ENCODE peak calls at places on chromosomes 16 and 17, in four cellular contexts. One of them, this sample, is unnamed.
A peak's percentile ranks its signal among the peaks of the same experiment; 100 is the strongest.

GRCh38 chr16:67649494-67649931 is 4.6 kb downstream of the CARMIL2 start:
- DNase-seq in transverse colon: no peak
- DNase-seq in hepatocyte: no peak
- DNase-seq in lower lobe of right lung: peak; percentile 38
- DNase-seq in this sample: peak; percentile 97

GRCh38 chr17:64281962-64282752 is 19.1 kb upstream of the TEX2 start:
- DNase-seq in hepatocyte: peak; percentile 87
- DNase-seq in lower lobe of right lung: peak; percentile 77
- DNase-seq in transverse colon: peak; percentile 45
- DNase-seq in this sample: peak; percentile 85

GRCh38 chr17:56679148-56679766 is 85.8 kb downstream of the NOG start:
- DNase-seq in hepatocyte: peak; percentile 51
- DNase-seq in transverse colon: no peak
- DNase-seq in lower lobe of right lung: no peak
- DNase-seq in this sample: peak; percentile 66

GRCh38 chr17:64533784-64534183 is 27.0 kb downstream of the CEP95 start:
- DNase-seq in hepatocyte: no peak
- DNase-seq in lower lobe of right lung: no peak
- DNase-seq in transverse colon: no peak
- DNase-seq in this sample: no peak

GRCh38 chr16:86931410-86931941 is 353.1 kb downstream of the FOXL1 start:
- DNase-seq in transverse colon: no peak
- DNase-seq in hepatocyte: peak; percentile 45
- DNase-seq in lower lobe of right lung: no peak
- DNase-seq in this sample: no peak

GRCh38 chr17:78316115-78316866 is 43.6 kb downstream of the SOCS3 start:
- DNase-seq in lower lobe of right lung: no peak
- DNase-seq in transverse colon: no peak
- DNase-seq in hepatocyte: no peak
- DNase-seq in this sample: peak; percentile 86

GRCh38 chr17:78738698-78739097 is 43.4 kb downstream of the CYTH1 start:
- DNase-seq in hepatocyte: no peak
- DNase-seq in lower lobe of right lung: no peak
- DNase-seq in transverse colon: no peak
- DNase-seq in this sample: no peak

GRCh38 chr17:36506249-36506826 is 19.9 kb downstream of the ZNHIT3 start:
- DNase-seq in lower lobe of right lung: no peak
- DNase-seq in hepatocyte: no peak
- DNase-seq in transverse colon: no peak
- DNase-seq in this sample: peak; percentile 39

GRCh38 chr17:67456103-67456502 is 79.0 kb downstream of the PITPNC1 start:
- DNase-seq in transverse colon: no peak
- DNase-seq in lower lobe of right lung: no peak
- DNase-seq in hepatocyte: no peak
- DNase-seq in this sample: no peak

GRCh38 chr16:77169650-77170236 is 21.2 kb upstream of the MON1B start:
- DNase-seq in transverse colon: peak; percentile 23
- DNase-seq in lower lobe of right lung: no peak
- DNase-seq in hepatocyte: peak; percentile 80
- DNase-seq in this sample: peak; percentile 88

GRCh38 chr16:82192665-82193064 is 22.6 kb upstream of the MPHOSPH6 start:
- DNase-seq in hepatocyte: no peak
- DNase-seq in transverse colon: no peak
- DNase-seq in lower lobe of right lung: no peak
- DNase-seq in this sample: no peak

GRCh38 chr16:69319826-69320730 is 8.9 kb downstream of the VPS4A start:
- DNase-seq in transverse colon: no peak
- DNase-seq in hepatocyte: no peak
- DNase-seq in lower lobe of right lung: no peak
- DNase-seq in this sample: no peak

GRCh38 chr17:42895185-42895555 is 5.4 kb upstream of the G6PC1 start:
- DNase-seq in transverse colon: peak; percentile 52
- DNase-seq in lower lobe of right lung: peak; percentile 54
- DNase-seq in hepatocyte: peak; percentile 55
- DNase-seq in this sample: no peak

GRCh38 chr17:77488531-77489238 is 347.9 kb downstream of the SEC14L1 start:
- DNase-seq in lower lobe of right lung: peak; percentile 37
- DNase-seq in transverse colon: no peak
- DNase-seq in hepatocyte: no peak
- DNase-seq in this sample: no peak

GRCh38 chr17:40819528-40820125 is 2.8 kb downstream of the KRT10 start:
- DNase-seq in lower lobe of right lung: no peak
- DNase-seq in transverse colon: no peak
- DNase-seq in hepatocyte: peak; percentile 28
- DNase-seq in this sample: no peak

GRCh38 chr16:77636615-77637014 is 85.7 kb upstream of the NUDT7 start:
- DNase-seq in hepatocyte: no peak
- DNase-seq in lower lobe of right lung: no peak
- DNase-seq in transverse colon: no peak
- DNase-seq in this sample: no peak

GRCh38 chr17:2266045-2266864 is 37.3 kb downstream of the SMG6 start:
- DNase-seq in lower lobe of right lung: no peak
- DNase-seq in transverse colon: peak; percentile 66
- DNase-seq in hepatocyte: no peak
- DNase-seq in this sample: no peak

GRCh38 chr17:40491486-40491885 is 9.9 kb downstream of the TNS4 start:
- DNase-seq in lower lobe of right lung: no peak
- DNase-seq in transverse colon: no peak
- DNase-seq in hepatocyte: no peak
- DNase-seq in this sample: peak; percentile 86

GRCh38 chr17:4998027-4998665 is 396 bp downstream of the KIF1C start:
- DNase-seq in lower lobe of right lung: peak; percentile 80
- DNase-seq in transverse colon: peak; percentile 23
- DNase-seq in hepatocyte: no peak
- DNase-seq in this sample: peak; percentile 92

GRCh38 chr16:57953857-57954256 is 17.1 kb downstream of the CNGB1 start:
- DNase-seq in hepatocyte: no peak
- DNase-seq in transverse colon: no peak
- DNase-seq in lower lobe of right lung: no peak
- DNase-seq in this sample: no peak

GRCh38 chr17:2438823-2439222 is 38.0 kb upstream of the MNT start:
- DNase-seq in hepatocyte: no peak
- DNase-seq in transverse colon: no peak
- DNase-seq in lower lobe of right lung: no peak
- DNase-seq in this sample: no peak

GRCh38 chr17:78275355-78275754 is 43.9 kb downstream of the TMEM235 start:
- DNase-seq in hepatocyte: no peak
- DNase-seq in transverse colon: no peak
- DNase-seq in lower lobe of right lung: no peak
- DNase-seq in this sample: no peak

GRCh38 chr17:61407211-61407911 is 7.7 kb downstream of the TBX2 start:
- DNase-seq in hepatocyte: no peak
- DNase-seq in transverse colon: no peak
- DNase-seq in lower lobe of right lung: no peak
- DNase-seq in this sample: peak; percentile 55

GRCh38 chr17:49031965-49032928 is 35.1 kb downstream of the IGF2BP1 start:
- DNase-seq in hepatocyte: peak; percentile 86
- DNase-seq in transverse colon: peak; percentile 50
- DNase-seq in lower lobe of right lung: no peak
- DNase-seq in this sample: peak; percentile 90

GRCh38 chr17:50825188-50825587 is 10.2 kb upstream of the WFIKKN2 start:
- DNase-seq in hepatocyte: no peak
- DNase-seq in transverse colon: no peak
- DNase-seq in lower lobe of right lung: no peak
- DNase-seq in this sample: no peak

GRCh38 chr17:65049085-65049756 is 7.3 kb downstream of the GNA13 start:
- DNase-seq in transverse colon: no peak
- DNase-seq in lower lobe of right lung: no peak
- DNase-seq in hepatocyte: no peak
- DNase-seq in this sample: peak; percentile 21

GRCh38 chr17:49952209-49952911 is 16.6 kb upstream of the DLX4 start:
- DNase-seq in transverse colon: peak; percentile 82
- DNase-seq in hepatocyte: peak; percentile 88
- DNase-seq in lower lobe of right lung: peak; percentile 89
- DNase-seq in this sample: peak; percentile 99

GRCh38 chr16:69396187-69397061 is 10.6 kb upstream of the TERF2 start:
- DNase-seq in transverse colon: peak; percentile 83
- DNase-seq in lower lobe of right lung: no peak
- DNase-seq in hepatocyte: peak; percentile 95
- DNase-seq in this sample: peak; percentile 86

GRCh38 chr16:87956771-87957279 is 5.6 kb downstream of the BANP start:
- DNase-seq in lower lobe of right lung: no peak
- DNase-seq in transverse colon: no peak
- DNase-seq in hepatocyte: peak; percentile 42
- DNase-seq in this sample: peak; percentile 48

GRCh38 chr17:43940630-43941029 is 1.6 kb downstream of the PPY start:
- DNase-seq in transverse colon: no peak
- DNase-seq in hepatocyte: peak; percentile 66
- DNase-seq in lower lobe of right lung: no peak
- DNase-seq in this sample: peak; percentile 96

GRCh38 chr16:2333772-2334379 is 6.7 kb downstream of the ABCA3 start:
- DNase-seq in hepatocyte: no peak
- DNase-seq in transverse colon: no peak
- DNase-seq in lower lobe of right lung: no peak
- DNase-seq in this sample: no peak

GRCh38 chr16:80824623-80825364 is 20.4 kb upstream of the CDYL2 start:
- DNase-seq in hepatocyte: peak; percentile 72
- DNase-seq in lower lobe of right lung: no peak
- DNase-seq in transverse colon: peak; percentile 24
- DNase-seq in this sample: peak; percentile 65

GRCh38 chr17:48586355-48586924 is 3.6 kb downstream of the HOXB3 start:
- DNase-seq in transverse colon: no peak
- DNase-seq in lower lobe of right lung: no peak
- DNase-seq in hepatocyte: no peak
- DNase-seq in this sample: peak; percentile 66

GRCh38 chr17:8222630-8223355 is 12.4 kb upstream of the AURKB start:
- DNase-seq in lower lobe of right lung: peak; percentile 96
- DNase-seq in hepatocyte: peak; percentile 95
- DNase-seq in transverse colon: peak; percentile 94
- DNase-seq in this sample: peak; percentile 99
- H3K4me1 ChIP-seq in lower lobe of right lung: peaks cover 31% of the 10 kb centered on the region
- H3K4me1 ChIP-seq in hepatocyte: peaks cover 13% of the 10 kb centered on the region
- H3K4me1 ChIP-seq in transverse colon: peaks cover 40% of the 10 kb centered on the region
- H3K4me1 ChIP-seq in this sample: no peaks in the 10 kb centered on the region

DNA sequence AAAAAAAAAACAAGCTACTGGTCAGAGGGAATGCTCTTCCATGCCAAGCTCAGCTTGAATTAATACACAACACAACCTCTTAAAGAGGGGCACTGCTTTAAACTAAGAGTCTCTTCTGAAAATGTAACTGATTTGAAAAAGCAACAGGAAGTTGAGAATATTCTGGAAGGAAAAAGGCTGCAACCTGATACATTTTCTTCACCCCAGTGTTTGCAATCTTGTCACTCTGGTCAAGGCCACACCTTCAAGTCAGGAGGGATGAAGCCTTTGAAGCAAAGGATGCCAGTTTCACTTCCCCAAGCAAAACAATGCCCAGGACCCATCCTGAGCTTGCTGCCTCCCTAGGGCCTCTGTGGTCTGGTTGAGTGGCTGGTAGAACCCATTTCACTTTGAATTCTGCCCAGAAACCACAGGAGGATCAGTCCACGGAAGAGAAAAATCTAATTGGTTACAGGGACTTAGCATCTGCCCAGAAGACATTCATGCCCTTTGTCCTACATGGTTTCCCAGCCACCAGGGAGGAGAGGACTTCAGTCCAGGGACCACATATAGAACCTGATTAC is 389.7 kb downstream of the SOX9 start:
- DNase-seq in transverse colon: no peak
- DNase-seq in hepatocyte: no peak
- DNase-seq in lower lobe of right lung: no peak
- DNase-seq in this sample: no peak
- H3K4me3 ChIP-seq in transverse colon: no peak overlapping the region
- H3K4me3 ChIP-seq in hepatocyte: no peak overlapping the region
- H3K4me3 ChIP-seq in lower lobe of right lung: no peak overlapping the region
- H3K4me3 ChIP-seq in this sample: no peak overlapping the region

GRCh38 chr16:1330260-1330914 is 3.1 kb upstream of the BAIAP3 start:
- DNase-seq in lower lobe of right lung: no peak
- DNase-seq in hepatocyte: no peak
- DNase-seq in transverse colon: no peak
- DNase-seq in this sample: peak; percentile 88
- TF ChIP-seq CTCF in lower lobe of right lung: peak; percentile 41
- TF ChIP-seq CTCF in hepatocyte: peak; percentile 40
- TF ChIP-seq CTCF in transverse colon: peak; percentile 30
- TF ChIP-seq CTCF in this sample: peak; percentile 94

DNA sequence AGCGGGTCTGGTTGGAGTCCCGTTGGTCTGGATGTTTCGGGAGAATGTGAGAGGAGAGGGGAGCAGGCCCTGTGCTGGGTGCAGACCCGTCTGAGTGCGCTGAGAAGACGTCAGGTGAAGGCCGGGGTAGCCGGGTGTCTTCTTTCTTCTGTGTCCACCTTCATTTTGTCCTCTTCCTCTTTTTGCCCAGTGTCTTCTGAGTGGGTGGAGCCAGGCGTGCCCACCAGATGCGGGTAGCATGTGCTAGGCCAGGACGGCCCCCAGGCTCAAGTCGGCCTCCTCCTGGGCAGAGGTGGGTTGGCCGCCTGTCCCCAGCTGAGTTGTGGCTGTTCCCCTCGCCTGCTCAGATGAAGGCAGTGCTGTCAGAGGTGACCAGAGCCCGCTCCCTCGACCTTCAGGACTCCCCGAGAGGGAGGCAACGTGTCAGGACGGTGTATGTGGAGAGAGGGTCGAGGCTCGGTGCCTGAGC is 3.5 kb downstream of the METRNL start:
- DNase-seq in hepatocyte: no peak
- DNase-seq in lower lobe of right lung: no peak
- DNase-seq in transverse colon: no peak
- DNase-seq in this sample: no peak
- H3K4me1 ChIP-seq in hepatocyte: peaks cover 68% of the 10 kb centered on the region
- H3K4me1 ChIP-seq in lower lobe of right lung: peaks cover 64% of the 10 kb centered on the region
- H3K4me1 ChIP-seq in transverse colon: peaks cover 65% of the 10 kb centered on the region
- H3K4me1 ChIP-seq in this sample: no peaks in the 10 kb centered on the region

GRCh38 chr17:16512011-16512410 is 20.0 kb upstream of the LRRC75A start:
- DNase-seq in lower lobe of right lung: no peak
- DNase-seq in hepatocyte: no peak
- DNase-seq in transverse colon: no peak
- DNase-seq in this sample: peak; percentile 76
- H3K4me3 ChIP-seq in lower lobe of right lung: no peak overlapping the region
- H3K4me3 ChIP-seq in hepatocyte: no peak overlapping the region
- H3K4me3 ChIP-seq in transverse colon: no peak overlapping the region
- H3K4me3 ChIP-seq in this sample: no peak overlapping the region

GRCh38 chr16:8904018-8904430 is 21.9 kb downstream of the LITAFD start:
- DNase-seq in hepatocyte: no peak
- DNase-seq in lower lobe of right lung: no peak
- DNase-seq in transverse colon: no peak
- DNase-seq in this sample: no peak

GRCh38 chr16:8905168-8905762 is 23.1 kb downstream of the LITAFD start:
- DNase-seq in lower lobe of right lung: no peak
- DNase-seq in hepatocyte: peak; percentile 44
- DNase-seq in transverse colon: no peak
- DNase-seq in this sample: no peak

GRCh38 chr16:8908779-8909468 is 26.8 kb downstream of the LITAFD start:
- DNase-seq in hepatocyte: no peak
- DNase-seq in lower lobe of right lung: no peak
- DNase-seq in transverse colon: no peak
- DNase-seq in this sample: no peak

GRCh38 chr16:8907096-8907495 is 24.9 kb downstream of the LITAFD start:
- DNase-seq in lower lobe of right lung: no peak
- DNase-seq in hepatocyte: no peak
- DNase-seq in transverse colon: no peak
- DNase-seq in this sample: no peak

GRCh38 chr16:8905795-8906591 is 23.8 kb downstream of the LITAFD start:
- DNase-seq in transverse colon: no peak
- DNase-seq in lower lobe of right lung: no peak
- DNase-seq in hepatocyte: no peak
- DNase-seq in this sample: peak; percentile 74
- TF ChIP-seq CTCF in transverse colon: no peak
- TF ChIP-seq CTCF in lower lobe of right lung: no peak
- TF ChIP-seq CTCF in hepatocyte: peak; percentile 28
- TF ChIP-seq CTCF in this sample: peak; percentile 74

This sample was measured in endodermal cell.